ENCODE peak calls at places on chromosomes 5 and 9, in eight cellular contexts. One of them, this sample, is unnamed.

GRCh38 chr9:87112656-87113055 is 165.3 kb upstream of the GAS1 start:
- DNase-seq in ovary: no peak
- DNase-seq in T47D: no peak
- DNase-seq in LoVo: no peak
- DNase-seq in T-helper 2 cell: no peak
- DNase-seq in Panc1: no peak
- DNase-seq in mammary epithelial cell: peak; percentile 33
- DNase-seq in AG10803: peak; percentile 78
- DNase-seq in this sample: no peak

GRCh38 chr9:96187108-96187695 is 114.8 kb downstream of the HSD17B3 start:
- DNase-seq in Panc1: no peak
- DNase-seq in ovary: no peak
- DNase-seq in mammary epithelial cell: no peak
- DNase-seq in T-helper 2 cell: no peak
- DNase-seq in AG10803: no peak
- DNase-seq in T47D: no peak
- DNase-seq in LoVo: peak; percentile 79
- DNase-seq in this sample: no peak

GRCh38 chr5:134939500-134939899 is 28.2 kb upstream of the CATSPER3 start:
- DNase-seq in AG10803: no peak
- DNase-seq in mammary epithelial cell: no peak
- DNase-seq in LoVo: no peak
- DNase-seq in Panc1: no peak
- DNase-seq in T47D: no peak
- DNase-seq in ovary: no peak
- DNase-seq in T-helper 2 cell: no peak
- DNase-seq in this sample: no peak

GRCh38 chr5:28473531-28474107 is 1435.2 kb upstream of the CDH9 start:
- DNase-seq in T47D: no peak
- DNase-seq in T-helper 2 cell: no peak
- DNase-seq in mammary epithelial cell: peak; percentile 8
- DNase-seq in LoVo: peak; percentile 20
- DNase-seq in ovary: no peak
- DNase-seq in Panc1: peak; percentile 12
- DNase-seq in AG10803: no peak
- DNase-seq in this sample: peak; percentile 6

GRCh38 chr5:159820692-159821091 is 95.6 kb upstream of the ADRA1B start:
- DNase-seq in T47D: no peak
- DNase-seq in Panc1: no peak
- DNase-seq in T-helper 2 cell: no peak
- DNase-seq in ovary: no peak
- DNase-seq in AG10803: no peak
- DNase-seq in LoVo: no peak
- DNase-seq in mammary epithelial cell: no peak
- DNase-seq in this sample: no peak

GRCh38 chr5:153678617-153679329 is 188.3 kb downstream of the GRIA1 start:
- DNase-seq in mammary epithelial cell: no peak
- DNase-seq in LoVo: no peak
- DNase-seq in AG10803: no peak
- DNase-seq in T-helper 2 cell: no peak
- DNase-seq in T47D: no peak
- DNase-seq in ovary: no peak
- DNase-seq in Panc1: no peak
- DNase-seq in this sample: no peak

GRCh38 chr9:73799446-73799845 is 647.8 kb downstream of the ANXA1 start:
- DNase-seq in T-helper 2 cell: no peak
- DNase-seq in mammary epithelial cell: no peak
- DNase-seq in ovary: no peak
- DNase-seq in AG10803: no peak
- DNase-seq in T47D: no peak
- DNase-seq in Panc1: no peak
- DNase-seq in LoVo: no peak
- DNase-seq in this sample: no peak

GRCh38 chr9:23814243-23814642 is 11.8 kb downstream of the ELAVL2 start:
- DNase-seq in AG10803: no peak
- DNase-seq in mammary epithelial cell: no peak
- DNase-seq in Panc1: no peak
- DNase-seq in T-helper 2 cell: no peak
- DNase-seq in ovary: no peak
- DNase-seq in LoVo: no peak
- DNase-seq in T47D: no peak
- DNase-seq in this sample: no peak

GRCh38 chr9:74120470-74120869 is 376.7 kb upstream of the RORB start:
- DNase-seq in T-helper 2 cell: no peak
- DNase-seq in mammary epithelial cell: no peak
- DNase-seq in LoVo: no peak
- DNase-seq in Panc1: no peak
- DNase-seq in T47D: no peak
- DNase-seq in ovary: no peak
- DNase-seq in AG10803: no peak
- DNase-seq in this sample: no peak

GRCh38 chr5:157390179-157390923 is 69.7 kb upstream of the NIPAL4 start:
- DNase-seq in AG10803: peak; percentile 85
- DNase-seq in Panc1: peak; percentile 91
- DNase-seq in mammary epithelial cell: peak; percentile 98
- DNase-seq in T-helper 2 cell: peak; percentile 13
- DNase-seq in LoVo: peak; percentile 85
- DNase-seq in ovary: no peak
- DNase-seq in T47D: no peak
- DNase-seq in this sample: peak; percentile 98

GRCh38 chr5:2549902-2550301 is 201.6 kb downstream of the IRX2 start:
- DNase-seq in T47D: no peak
- DNase-seq in AG10803: no peak
- DNase-seq in ovary: no peak
- DNase-seq in mammary epithelial cell: no peak
- DNase-seq in T-helper 2 cell: no peak
- DNase-seq in Panc1: no peak
- DNase-seq in LoVo: no peak
- DNase-seq in this sample: no peak

GRCh38 chr9:113875917-113876805 is at the start of gene ZNF618:
- DNase-seq in T47D: peak; percentile 75
- DNase-seq in T-helper 2 cell: no peak
- DNase-seq in Panc1: no peak
- DNase-seq in mammary epithelial cell: no peak
- DNase-seq in AG10803: peak; percentile 27
- DNase-seq in LoVo: peak; percentile 33
- DNase-seq in ovary: no peak
- DNase-seq in this sample: peak; percentile 66

GRCh38 chr9:134696433-134696832 is 54.8 kb downstream of the COL5A1 start:
- DNase-seq in ovary: no peak
- DNase-seq in Panc1: no peak
- DNase-seq in AG10803: no peak
- DNase-seq in LoVo: no peak
- DNase-seq in T-helper 2 cell: no peak
- DNase-seq in T47D: no peak
- DNase-seq in mammary epithelial cell: no peak
- DNase-seq in this sample: no peak

GRCh38 chr5:110625376-110625999 is 101.0 kb downstream of the TMEM232 start:
- DNase-seq in Panc1: no peak
- DNase-seq in T47D: peak; percentile 4
- DNase-seq in ovary: no peak
- DNase-seq in LoVo: peak; percentile 59
- DNase-seq in AG10803: peak; percentile 52
- DNase-seq in mammary epithelial cell: peak; percentile 2
- DNase-seq in T-helper 2 cell: no peak
- DNase-seq in this sample: peak; percentile 25

GRCh38 chr9:72384710-72385475 is 19.9 kb upstream of the ZFAND5 start:
- DNase-seq in ovary: no peak
- DNase-seq in T47D: no peak
- DNase-seq in LoVo: no peak
- DNase-seq in mammary epithelial cell: peak; percentile 36
- DNase-seq in Panc1: no peak
- DNase-seq in AG10803: no peak
- DNase-seq in T-helper 2 cell: no peak
- DNase-seq in this sample: no peak

GRCh38 chr9:120913673-120914266 is 12.8 kb downstream of the TRAF1 start:
- DNase-seq in ovary: no peak
- DNase-seq in LoVo: no peak
- DNase-seq in T47D: no peak
- DNase-seq in Panc1: no peak
- DNase-seq in AG10803: no peak
- DNase-seq in mammary epithelial cell: no peak
- DNase-seq in T-helper 2 cell: no peak
- DNase-seq in this sample: peak; percentile 42

GRCh38 chr9:470795-471194 is 256.1 kb downstream of the DOCK8 start:
- DNase-seq in AG10803: no peak
- DNase-seq in T47D: no peak
- DNase-seq in LoVo: peak; percentile 2
- DNase-seq in mammary epithelial cell: no peak
- DNase-seq in ovary: no peak
- DNase-seq in T-helper 2 cell: no peak
- DNase-seq in Panc1: no peak
- DNase-seq in this sample: no peak